ENCODE peak calls at places on chromosome 15, in seven cellular contexts. One of them, this sample, is unnamed.

GRCh38 chr15:72050700-72051099 is 67.2 kb downstream of the MYO9A start:
- DNase-seq in NCI-H524: no peak
- DNase-seq in activated CD4-positive, alpha-beta memory T cell treated with anti-CD3 and anti-CD28 coated beads for 36 hours: no peak
- DNase-seq in ELR: no peak
- DNase-seq in body of pancreas: no peak
- DNase-seq in HT-29: no peak
- DNase-seq in activated B cell treated with CpG ODN at 0.5 μM for 24 hours: no peak
- DNase-seq in this sample: no peak

GRCh38 chr15:72319985-72320671 is at the start of gene CELF6:
- DNase-seq in NCI-H524: peak
- DNase-seq in activated CD4-positive, alpha-beta memory T cell treated with anti-CD3 and anti-CD28 coated beads for 36 hours: peak
- DNase-seq in ELR: peak
- DNase-seq in body of pancreas: peak
- DNase-seq in HT-29: peak
- DNase-seq in activated B cell treated with CpG ODN at 0.5 μM for 24 hours: peak
- DNase-seq in this sample: peak

GRCh38 chr15:75195122-75195765 is 6.4 kb upstream of the C15orf39 start:
- DNase-seq in NCI-H524: peak
- DNase-seq in activated CD4-positive, alpha-beta memory T cell treated with anti-CD3 and anti-CD28 coated beads for 36 hours: no peak
- DNase-seq in ELR: no peak
- DNase-seq in body of pancreas: peak
- DNase-seq in HT-29: no peak
- DNase-seq in activated B cell treated with CpG ODN at 0.5 μM for 24 hours: no peak
- DNase-seq in this sample: no peak

GRCh38 chr15:95887666-95888480 is 442.6 kb upstream of the NR2F2 start:
- DNase-seq in NCI-H524: peak
- DNase-seq in activated CD4-positive, alpha-beta memory T cell treated with anti-CD3 and anti-CD28 coated beads for 36 hours: no peak
- DNase-seq in ELR: peak
- DNase-seq in body of pancreas: no peak
- DNase-seq in HT-29: no peak
- DNase-seq in activated B cell treated with CpG ODN at 0.5 μM for 24 hours: no peak
- DNase-seq in this sample: no peak

GRCh38 chr15:73082719-73083275 is 30.5 kb downstream of the NEO1 start:
- DNase-seq in NCI-H524: no peak
- DNase-seq in activated CD4-positive, alpha-beta memory T cell treated with anti-CD3 and anti-CD28 coated beads for 36 hours: no peak
- DNase-seq in ELR: no peak
- DNase-seq in body of pancreas: no peak
- DNase-seq in HT-29: peak
- DNase-seq in activated B cell treated with CpG ODN at 0.5 μM for 24 hours: no peak
- DNase-seq in this sample: no peak

GRCh38 chr15:69457304-69458280 is 5.0 kb downstream of the RPLP1 start:
- DNase-seq in NCI-H524: peak
- DNase-seq in activated CD4-positive, alpha-beta memory T cell treated with anti-CD3 and anti-CD28 coated beads for 36 hours: no peak
- DNase-seq in ELR: peak
- DNase-seq in body of pancreas: no peak
- DNase-seq in HT-29: no peak
- DNase-seq in activated B cell treated with CpG ODN at 0.5 μM for 24 hours: no peak
- DNase-seq in this sample: no peak

GRCh38 chr15:94174399-94174802 is 57.0 kb upstream of the MCTP2 start:
- DNase-seq in NCI-H524: no peak
- DNase-seq in activated CD4-positive, alpha-beta memory T cell treated with anti-CD3 and anti-CD28 coated beads for 36 hours: peak
- DNase-seq in ELR: no peak
- DNase-seq in body of pancreas: no peak
- DNase-seq in HT-29: no peak
- DNase-seq in activated B cell treated with CpG ODN at 0.5 μM for 24 hours: no peak
- DNase-seq in this sample: no peak

GRCh38 chr15:63093486-63094205 is 28.0 kb upstream of the LACTB start:
- DNase-seq in NCI-H524: peak
- DNase-seq in activated CD4-positive, alpha-beta memory T cell treated with anti-CD3 and anti-CD28 coated beads for 36 hours: peak
- DNase-seq in ELR: peak
- DNase-seq in body of pancreas: peak
- DNase-seq in HT-29: peak
- DNase-seq in activated B cell treated with CpG ODN at 0.5 μM for 24 hours: peak
- DNase-seq in this sample: peak

GRCh38 chr15:90059208-90059985 is 42.9 kb downstream of the IDH2 start:
- DNase-seq in NCI-H524: no peak
- DNase-seq in activated CD4-positive, alpha-beta memory T cell treated with anti-CD3 and anti-CD28 coated beads for 36 hours: peak
- DNase-seq in ELR: no peak
- DNase-seq in body of pancreas: peak
- DNase-seq in HT-29: peak
- DNase-seq in activated B cell treated with CpG ODN at 0.5 μM for 24 hours: peak
- DNase-seq in this sample: peak